ENCODE peak calls at places on chromosomes 11 and 22, in seven cellular contexts. L, V, C, E, J, O and Q are unnamed samples.

GRCh38 chr22:22609271-22609670 is 35.1 kb upstream of the GGTLC2 start:
- DNase-seq in O (no peak), L (no peak), J (no peak), E (no peak), V (no peak), C (no peak), Q (no peak)

GRCh38 chr11:10518891-10519290 is 22.1 kb downstream of the RNF141 start:
- DNase-seq in J (no peak), E (no peak), V (no peak), O (no peak), C (no peak), L (no peak), Q (no peak)

GRCh38 chr22:43009444-43009843 is 5.5 kb downstream of the PACSIN2 start:
- DNase-seq in L (no peak), C (no peak), O (no peak), E (no peak), V (no peak), J (no peak), Q (no peak)

GRCh38 chr22:37176464-37177061 is 11.5 kb downstream of the C1QTNF6 start:
- DNase-seq in V (peak; percentile 62), C (peak; percentile 58), E (peak; percentile 88), J (peak; percentile 25), O (no peak), L (no peak), Q (peak; percentile 82)

GRCh38 chr11:119432484-119433368 is 9.8 kb upstream of the THY1 start:
- DNase-seq in V (no peak), E (no peak), J (no peak), L (no peak), O (peak; percentile 55), C (no peak), Q (no peak)

GRCh38 chr11:57277845-57278720 is 41.0 kb upstream of the APLNR start:
- DNase-seq in O (peak; percentile 92), E (peak; percentile 83), V (peak; percentile 70), J (peak; percentile 76), C (peak; percentile 87), L (peak; percentile 47), Q (peak; percentile 30)

GRCh38 chr11:123103326-123103980 is 41.5 kb upstream of the HSPA8 start:
- DNase-seq in V (no peak), O (peak; percentile 73), C (peak; percentile 51), L (peak; percentile 59), J (peak; percentile 33), E (peak; percentile 83), Q (no peak)

GRCh38 chr11:65560555-65561418 is 2.6 kb upstream of the LTBP3 start:
- DNase-seq in V (peak; percentile 62), O (peak; percentile 83), C (no peak), E (peak; percentile 89), J (no peak), L (no peak), Q (no peak)

GRCh38 chr11:102974552-102975280 is 19.2 kb upstream of the MMP13 start:
- DNase-seq in J (no peak), O (no peak), C (no peak), E (no peak), L (no peak), V (peak; percentile 53), Q (no peak)

GRCh38 chr11:32968541-32968940 is 47.1 kb upstream of the DEPDC7 start:
- DNase-seq in V (no peak), C (no peak), E (no peak), O (no peak), J (no peak), L (no peak), Q (no peak)

GRCh38 chr11:73177380-73178091 is 35.4 kb upstream of the FCHSD2 start:
- DNase-seq in O (no peak), J (no peak), V (peak; percentile 36), L (no peak), E (peak; percentile 68), C (peak; percentile 61), Q (no peak)

GRCh38 chr11:199004-199581 is 6.2 kb downstream of the SCGB1C1 start:
- DNase-seq in E (peak; percentile 56), O (no peak), C (no peak), L (no peak), J (no peak), V (peak; percentile 17), Q (peak; percentile 0)

GRCh38 chr22:47294222-47294532 is 531.7 kb downstream of the TBC1D22A start:
- DNase-seq in V (peak; percentile 25), L (no peak), C (no peak), E (peak; percentile 47), J (no peak), O (no peak), Q (no peak)

GRCh38 chr11:2090172-2091111 is 48.7 kb downstream of the IGF2 start:
- DNase-seq in V (peak; percentile 24), C (no peak), J (no peak), E (peak; percentile 53), L (no peak), O (no peak), Q (no peak)

GRCh38 chr11:2091112-2091746 is 48.0 kb downstream of the IGF2 start:
- DNase-seq in L (no peak), O (no peak), V (peak; percentile 9), E (peak; percentile 53), C (no peak), J (no peak), Q (no peak)

GRCh38 chr11:2088284-2088683 is 50.9 kb downstream of the IGF2 start:
- DNase-seq in L (no peak), E (peak; percentile 4), V (peak; percentile 22), J (no peak), O (no peak), C (peak; percentile 7), Q (no peak)

GRCh38 chr11:2089536-2090165 is 49.5 kb downstream of the IGF2 start:
- DNase-seq in E (peak; percentile 49), O (peak; percentile 69), C (peak; percentile 12), J (peak; percentile 96), V (peak; percentile 24), L (no peak), Q (no peak)

DNA sequence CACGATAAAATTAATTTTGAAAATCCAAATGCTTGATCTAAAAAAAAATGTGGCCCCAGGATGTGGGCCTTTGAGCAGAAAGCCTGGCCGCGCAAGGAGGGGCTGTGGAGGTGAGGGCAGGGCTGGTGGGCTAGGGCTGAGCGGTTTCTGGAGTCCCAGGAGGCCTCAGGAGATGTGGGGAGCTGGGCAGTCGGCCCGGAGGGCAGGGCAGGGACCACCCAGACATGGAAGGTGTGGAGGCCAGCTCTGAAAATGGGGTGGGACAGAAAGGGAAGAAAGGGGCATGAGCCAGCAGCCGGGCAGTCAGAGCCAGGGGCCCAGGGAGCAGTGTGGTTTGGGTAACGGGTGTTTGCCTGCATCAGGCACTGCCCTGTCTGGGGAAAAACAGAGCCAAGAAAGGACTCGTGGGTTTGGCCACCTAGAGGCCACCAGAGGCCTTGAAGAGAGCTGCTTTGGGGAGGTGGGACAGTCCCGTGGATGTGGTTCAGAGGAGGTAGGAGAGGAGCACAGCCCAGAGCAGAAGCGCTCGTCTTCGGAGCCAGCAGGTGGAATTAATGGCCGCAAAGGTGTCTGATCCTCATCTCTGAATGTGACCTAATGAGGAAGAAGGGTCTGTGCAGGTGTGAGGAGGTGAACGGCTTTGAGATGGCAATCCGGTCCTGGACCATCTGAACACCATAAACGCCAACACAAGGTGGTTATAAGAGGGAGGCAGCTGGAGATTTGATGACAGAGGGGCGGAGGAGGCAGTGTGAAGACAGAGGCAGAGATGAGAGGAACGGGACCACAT is 50.2 kb downstream of the IGF2 start:
- DNase-seq in J (no peak), V (peak; percentile 10), O (peak; percentile 43), C (peak; percentile 11), L (no peak), E (peak; percentile 25), Q (no peak)
- TF ChIP-seq CTCF in J (no peak), V (no peak), O (no peak), C (no peak), L (no peak), E (no peak), Q (no peak)

DNA sequence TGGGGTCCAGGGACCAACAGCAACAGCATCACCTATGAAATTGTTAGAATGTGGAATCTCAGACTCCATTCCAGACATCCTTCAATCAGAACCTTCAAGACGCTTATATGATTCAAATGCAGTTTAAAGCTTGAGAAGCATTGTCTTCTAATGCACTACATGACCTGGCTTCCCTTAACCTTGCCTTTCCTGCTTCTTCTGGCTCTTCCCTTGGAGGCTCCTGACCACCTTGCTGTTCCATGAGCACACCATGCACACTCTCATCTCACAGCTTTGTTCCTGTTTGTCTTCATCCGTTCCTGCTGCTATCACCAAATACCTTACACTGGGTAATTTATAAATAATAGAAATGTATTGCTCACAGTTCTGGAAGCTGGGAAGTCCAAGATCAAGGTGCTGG is 26.1 kb downstream of the ZC3H12C start:
- DNase-seq in O (no peak), L (no peak), C (no peak), V (no peak), J (no peak), E (no peak), Q (no peak)
- TF ChIP-seq POLR2AphosphoS5 in O (no peak), L (no peak), C (no peak), V (no peak), J (no peak), E (no peak), Q (no peak)

GRCh38 chr11:132142102-132142501 is 771.7 kb downstream of the NTM start:
- DNase-seq in V (no peak), J (no peak), O (no peak), L (no peak), E (no peak), C (no peak), Q (no peak)

GRCh38 chr11:132137981-132138313 is 767.5 kb downstream of the NTM start:
- DNase-seq in L (no peak), J (no peak), V (no peak), C (no peak), O (no peak), E (no peak), Q (no peak)

GRCh38 chr11:132139181-132139580 is 768.8 kb downstream of the NTM start:
- DNase-seq in L (no peak), J (no peak), V (no peak), O (no peak), E (no peak), C (no peak), Q (no peak)

GRCh38 chr11:132142554-132142953 is 772.1 kb downstream of the NTM start:
- DNase-seq in O (no peak), L (no peak), V (no peak), C (no peak), E (no peak), J (no peak), Q (no peak)

DNA sequence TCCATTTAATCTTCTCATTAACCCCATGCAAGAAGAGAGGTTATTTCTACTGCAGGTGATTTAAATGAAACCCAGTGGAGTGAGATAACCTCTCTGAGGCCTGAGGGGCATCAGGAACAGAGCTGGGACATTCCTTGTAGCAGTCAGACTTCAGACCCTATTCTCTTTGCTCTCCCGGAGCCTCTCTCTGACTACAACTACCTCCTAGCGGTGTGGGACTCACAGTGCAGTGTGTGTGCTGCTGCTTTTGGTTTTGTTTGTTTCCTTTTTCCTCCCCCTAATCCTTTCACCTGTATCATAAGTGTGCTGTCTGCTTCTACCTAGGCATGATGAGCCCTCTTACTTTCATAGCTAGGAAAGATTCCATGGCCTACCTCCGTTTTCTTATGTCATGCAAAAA is 769.6 kb downstream of the NTM start:
- DNase-seq in E (no peak), C (no peak), V (no peak), L (no peak), O (peak; percentile 60), J (no peak), Q (no peak)
- TF ChIP-seq CTCF in E (no peak), C (no peak), V (no peak), L (peak; percentile 42), O (peak; percentile 39), J (no peak), Q (no peak)

DNA sequence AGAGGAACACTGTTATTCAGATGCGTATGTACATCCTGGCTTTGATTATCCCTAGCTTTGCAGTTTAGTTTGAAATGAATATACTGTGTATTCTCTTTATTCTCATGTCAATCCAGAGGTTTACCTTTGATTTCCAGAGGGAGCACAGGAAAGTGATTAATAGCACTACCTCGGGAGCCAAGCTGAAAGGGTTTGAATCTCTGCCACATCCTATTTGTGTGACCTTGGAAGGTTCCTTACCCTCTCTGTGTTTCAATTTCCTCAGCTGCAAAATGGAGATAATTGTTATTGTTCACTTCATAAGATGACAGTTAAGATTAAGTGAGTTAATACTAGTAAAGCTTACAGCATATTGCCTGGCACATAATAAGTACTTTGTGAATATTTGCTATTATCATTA is 17.9 kb downstream of the ELMOD1 start:
- DNase-seq in J (no peak), V (no peak), L (no peak), O (no peak), C (no peak), E (no peak), Q (no peak)
- TF ChIP-seq POLR2AphosphoS5 in J (no peak), V (no peak), L (no peak), O (no peak), C (no peak), E (no peak), Q (no peak)